ENCODE peak calls at places on chromosomes 11 and 22, in five cellular contexts. G is fibroblast of villous mesenchyme, H is astrocyte of the spinal cord, C is DND-41, K is astrocyte of the cerebellum. U is an unnamed sample.

GRCh38 chr22:37745548-37746365 is 48.9 kb downstream of the TRIOBP start:
- DNase-seq in K (peak), H (peak), G (peak), C (peak), U (peak)

GRCh38 chr11:1208361-1209261 is 14.3 kb upstream of the MUC5B start:
- DNase-seq in G (no peak), K (no peak), C (no peak), H (no peak), U (no peak)

GRCh38 chr11:93481279-93481678 is 61.9 kb downstream of the SMCO4 start:
- DNase-seq in K (no peak), G (no peak), H (no peak), C (no peak), U (no peak)

GRCh38 chr11:113994077-113994954 is 19.4 kb downstream of the HTR3A start:
- DNase-seq in C (peak), K (no peak), H (peak), G (no peak), U (peak)

GRCh38 chr11:122197055-122197987 is 81.3 kb upstream of the BLID start:
- DNase-seq in H (peak), C (no peak), G (peak), K (peak), U (peak)

GRCh38 chr22:38623357-38623756 is 32.8 kb downstream of the FAM227A start:
- DNase-seq in G (no peak), H (no peak), K (no peak), C (no peak), U (no peak)

GRCh38 chr11:72848846-72849466 is 34.7 kb downstream of the ATG16L2 start:
- DNase-seq in H (peak), C (peak), K (no peak), G (peak), U (peak)

GRCh38 chr22:42439021-42439420 is 6.8 kb upstream of the NFAM1 start:
- DNase-seq in C (no peak), G (no peak), K (no peak), H (no peak), U (no peak)

GRCh38 chr11:86799680-86800075 is 664 bp upstream of the PRSS23 start:
- DNase-seq in K (no peak), C (no peak), H (no peak), G (no peak), U (no peak)

GRCh38 chr22:39938509-39938908 is 21.7 kb upstream of the TMA7B start:
- DNase-seq in G (no peak), K (no peak), H (no peak), C (no peak), U (no peak)

GRCh38 chr11:72771507-72771906 is 19.3 kb upstream of the ARAP1 start:
- DNase-seq in C (no peak), H (peak), G (peak), K (no peak), U (peak)

GRCh38 chr22:23613193-23613973 is 18.7 kb downstream of the DRICH1 start:
- DNase-seq in H (no peak), C (no peak), G (no peak), K (no peak), U (no peak)

GRCh38 chr11:8531982-8532381 is 62.0 kb downstream of the STK33 start:
- DNase-seq in K (no peak), G (no peak), H (no peak), C (no peak), U (no peak)

GRCh38 chr11:57094206-57094940 is 87.4 kb upstream of the LRRC55 start:
- DNase-seq in K (no peak), H (no peak), G (peak), C (no peak), U (peak)

GRCh38 chr22:35648066-35649025 is at the start of gene APOL6:
- DNase-seq in K (no peak), H (peak), C (peak), G (peak), U (peak)

GRCh38 chr22:39748877-39749276 is 144.7 kb downstream of the ENTHD1 start:
- DNase-seq in C (no peak), H (peak), K (peak), G (peak), U (peak)

GRCh38 chr22:18121436-18122253 is 11.0 kb downstream of the TUBA8 start:
- DNase-seq in H (no peak), G (no peak), C (no peak), K (no peak), U (no peak)

GRCh38 chr22:48683640-48684039 is 1144.0 kb downstream of the BRD1 start:
- DNase-seq in C (no peak), K (no peak), H (no peak), G (no peak), U (no peak)

GRCh38 chr11:75946531-75947530 is 131.8 kb downstream of the UVRAG start:
- DNase-seq in C (peak), K (peak), G (peak), H (peak), U (peak)

GRCh38 chr11:73469401-73469800 is 93.2 kb downstream of the RELT start:
- DNase-seq in K (no peak), G (no peak), H (no peak), C (no peak), U (peak)

GRCh38 chr11:120785576-120785975 is 238.3 kb upstream of the TBCEL start:
- DNase-seq in K (no peak), C (no peak), G (no peak), H (no peak), U (no peak)

GRCh38 chr11:83671295-83671694 is 385.1 kb upstream of the CCDC90B start:
- DNase-seq in H (no peak), G (no peak), C (no peak), K (no peak), U (peak)
- TF ChIP-seq CTCF in H (no peak), G (peak), C (no peak), K (no peak), U (no peak)

GRCh38 chr22:46538816-46539163 is 1.4 kb upstream of the CELSR1 start:
- DNase-seq in G (no peak), H (no peak), C (no peak), K (no peak), U (peak)
- H3K4me3 ChIP-seq in G (peak), H (peak), C (no peak), K (peak), U (peak)

DNA sequence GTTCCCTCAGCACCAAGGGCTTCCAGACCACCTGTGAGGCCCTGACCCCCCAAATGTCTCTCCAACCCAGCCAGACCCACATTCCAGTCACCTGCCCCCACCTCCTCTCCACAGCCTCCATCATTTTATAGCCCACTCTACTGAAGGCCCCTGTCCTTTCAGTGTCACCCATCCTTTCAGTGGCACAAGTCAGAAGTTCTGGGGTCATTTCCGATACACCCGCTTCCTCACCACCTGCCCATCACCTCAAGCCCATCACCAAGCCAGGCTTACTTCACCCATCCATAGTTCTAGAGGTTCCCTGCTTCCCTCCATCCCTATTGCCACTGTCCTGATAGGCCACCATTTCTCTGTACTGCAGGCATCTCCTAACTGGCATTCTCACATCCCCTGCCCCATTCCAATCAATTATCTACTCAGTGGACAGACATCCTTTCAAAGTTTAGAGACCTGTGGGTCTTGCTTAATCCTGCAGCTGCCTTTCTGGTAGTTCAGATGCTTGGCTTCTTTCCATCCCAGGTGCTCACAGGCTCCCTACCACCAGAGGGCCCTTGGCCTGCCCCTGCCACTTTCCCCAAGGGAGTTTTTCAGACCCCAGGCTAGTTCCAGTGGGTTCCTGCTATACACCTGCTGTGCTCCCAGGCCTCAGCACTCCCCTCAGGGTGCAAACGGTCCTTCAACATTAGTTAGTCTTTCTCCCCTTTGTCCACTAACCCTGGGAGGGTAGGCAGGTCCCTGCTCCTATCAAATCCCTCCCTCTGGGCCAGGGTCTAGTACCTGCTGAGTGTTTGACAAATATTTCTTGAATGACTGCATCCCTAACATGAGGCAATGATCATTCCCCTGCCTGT is 7.6 kb downstream of the KCNQ1OT1 start:
- DNase-seq in C (peak), H (no peak), K (no peak), G (no peak), U (no peak)
- TF ChIP-seq CTCF in C (peak), H (peak), K (peak), G (peak), U (no peak)

GRCh38 chr22:27746918-27747317 is 54.6 kb downstream of the MN1 start:
- DNase-seq in G (no peak), C (no peak), H (no peak), K (no peak), U (no peak)

GRCh38 chr22:27750866-27751265 is 50.7 kb downstream of the MN1 start:
- DNase-seq in K (no peak), C (no peak), G (no peak), H (no peak), U (no peak)

GRCh38 chr22:27749597-27750225 is 51.8 kb downstream of the MN1 start:
- DNase-seq in C (no peak), K (no peak), G (peak), H (peak), U (peak)

GRCh38 chr22:27747396-27748256 is 53.9 kb downstream of the MN1 start:
- DNase-seq in C (no peak), H (no peak), K (no peak), G (no peak), U (peak)

DNA sequence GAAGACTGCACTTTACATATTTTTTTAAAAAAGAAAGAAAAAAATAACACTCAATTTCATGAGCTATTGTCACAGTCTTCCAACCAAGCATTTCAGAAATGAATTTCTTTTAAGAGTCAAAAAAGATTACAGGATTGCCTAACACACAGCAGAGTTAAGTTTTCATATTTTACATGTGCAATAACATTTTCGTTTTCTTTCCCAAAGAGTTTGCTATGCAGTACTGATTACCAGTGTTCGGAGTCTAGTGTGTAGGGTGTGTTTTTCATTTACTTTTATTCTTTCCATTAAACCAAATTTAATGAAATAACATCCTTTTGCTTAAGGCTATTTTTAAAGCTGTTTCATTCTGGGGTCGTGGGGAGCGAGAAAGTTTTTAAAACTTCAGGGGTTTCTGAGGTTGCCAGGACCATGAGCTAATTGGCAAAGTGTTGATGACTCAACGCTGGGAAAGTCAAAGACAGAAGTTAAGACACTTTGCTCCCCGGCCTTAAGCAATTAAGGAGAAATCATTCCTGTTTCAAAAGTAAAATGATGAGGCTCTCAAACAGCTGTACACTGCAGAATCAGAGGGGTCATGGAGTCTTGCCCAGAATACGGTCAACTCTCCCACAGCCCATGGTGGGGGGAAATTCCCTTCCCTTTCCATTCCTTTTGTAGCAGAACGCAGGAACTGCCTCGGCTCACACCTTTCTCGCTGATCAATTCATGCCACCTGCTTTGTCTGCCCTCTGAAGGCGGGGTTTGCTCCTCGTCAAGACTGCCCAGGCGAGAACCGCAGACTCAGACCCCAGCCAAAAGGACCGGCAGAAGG is 53.0 kb downstream of the MN1 start:
- DNase-seq in K (peak), G (peak), H (peak), C (no peak), U (peak)
- H3K4me3 ChIP-seq in K (no peak), G (no peak), H (no peak), C (no peak), U (no peak)